ENCODE peak calls at places on chromosomes 12 and 14, in four cellular contexts. Q is upper lobe of right lung, E is fibroblast of lung, U is psoas muscle. S is an unnamed sample. For H3K36me3 and H3K27me3, the result is how much of the 10 kb centered on the place peaks cover.

GRCh38 chr14:95318399-95318834 is 1.3 kb downstream of the CLMN start:
- DNase-seq in U (no peak), E (no peak), Q (no peak), S (no peak)

GRCh38 chr12:124525455-124525854 is 42.0 kb downstream of the NCOR2 start:
- DNase-seq in U (peak), Q (no peak), E (no peak), S (no peak)

GRCh38 chr14:72962829-72963312 is 36.6 kb downstream of the DCAF4 start:
- DNase-seq in E (peak), Q (no peak), U (no peak), S (no peak)

GRCh38 chr12:69879007-69879960 is 54.3 kb downstream of the MYRFL start:
- DNase-seq in U (peak), E (peak), Q (peak), S (peak)

GRCh38 chr14:51203881-51204280 is 36.2 kb upstream of the TMX1 start:
- DNase-seq in Q (no peak), U (no peak), E (no peak), S (no peak)

GRCh38 chr12:95218852-95219171 is 1.2 kb downstream of the VEZT start:
- DNase-seq in Q (no peak), E (no peak), U (no peak), S (peak)

GRCh38 chr12:122850695-122851350 is 15.6 kb downstream of the HIP1R start:
- DNase-seq in E (peak), Q (no peak), U (no peak), S (no peak)

GRCh38 chr12:32997471-32997870 is 100.9 kb upstream of the PKP2 start:
- DNase-seq in Q (no peak), U (no peak), E (no peak), S (no peak)

GRCh38 chr12:110743571-110744093 is 941 bp upstream of the PPP1CC start:
- DNase-seq in Q (peak), E (peak), U (peak), S (no peak)

GRCh38 chr14:87888136-87888999 is 104.6 kb downstream of the GALC start:
- DNase-seq in Q (no peak), E (no peak), U (peak), S (peak)

GRCh38 chr12:88638956-88639355 is 58.7 kb upstream of the KITLG start:
- DNase-seq in Q (no peak), E (no peak), U (no peak), S (no peak)

GRCh38 chr12:111107392-111108178 is 187.2 kb upstream of the MYL2 start:
- DNase-seq in E (no peak), U (no peak), Q (no peak), S (no peak)

GRCh38 chr14:102937331-102938175 is 15.1 kb downstream of the AMN start:
- DNase-seq in E (no peak), Q (no peak), U (no peak), S (no peak)

GRCh38 chr12:120368789-120369475 is at the start of gene MSI1:
- DNase-seq in Q (no peak), U (no peak), E (no peak), S (peak)

GRCh38 chr12:49543221-49543913 is 4.5 kb downstream of the KCNH3 start:
- DNase-seq in U (no peak), E (no peak), Q (peak), S (no peak)

GRCh38 chr12:48331389-48331788 is 19.3 kb downstream of the ZNF641 start:
- DNase-seq in E (no peak), Q (no peak), U (no peak), S (no peak)

GRCh38 chr12:92928431-92928961 is 599 bp downstream of the EEA1 start:
- DNase-seq in E (peak), U (no peak), Q (no peak), S (peak)

GRCh38 chr12:50220357-50221061 is 53.3 kb upstream of the CERS5 start:
- DNase-seq in U (no peak), E (peak), Q (no peak), S (no peak)

GRCh38 chr12:93060071-93060665 is 131.1 kb upstream of the EEA1 start:
- DNase-seq in E (no peak), Q (no peak), U (no peak), S (no peak)

GRCh38 chr12:29961231-29961630 is 177.5 kb upstream of the TMTC1 start:
- DNase-seq in U (no peak), E (peak), Q (no peak), S (no peak)

GRCh38 chr12:25957898-25958253 is 606 bp upstream of the RASSF8 start:
- DNase-seq in U (peak), Q (no peak), E (peak), S (no peak)

GRCh38 chr14:93906341-93907329 is 20.5 kb upstream of the FAM181A start:
- DNase-seq in U (no peak), E (peak), Q (peak), S (peak)

GRCh38 chr14:38042356-38042755 is 165.3 kb upstream of the SSTR1 start:
- DNase-seq in E (peak), U (no peak), Q (no peak), S (no peak)

GRCh38 chr12:10171954-10172353 is at the start of gene OLR1:
- DNase-seq in E (peak), Q (no peak), U (no peak), S (no peak)

GRCh38 chr12:5003025-5003666 is 40.5 kb upstream of the KCNA5 start:
- DNase-seq in E (peak), Q (peak), U (peak), S (peak)

GRCh38 chr14:105926415-105927093 is 400.2 kb downstream of the TMEM121 start:
- DNase-seq in Q (peak), E (no peak), U (no peak), S (no peak)

GRCh38 chr12:107736914-107737313 is 24.0 kb downstream of the PRDM4 start:
- DNase-seq in E (no peak), Q (no peak), U (no peak), S (no peak)

GRCh38 chr14:71616013-71616412 is 316.2 kb upstream of the RGS6 start:
- DNase-seq in Q (no peak), U (no peak), E (no peak), S (no peak)

GRCh38 chr14:66624319-66624937 is 116.5 kb downstream of the GPHN start:
- DNase-seq in Q (peak), E (peak), U (peak), S (peak)

GRCh38 chr14:68369289-68369925 is 423.5 kb downstream of the ZFP36L1 start:
- DNase-seq in Q (no peak), E (no peak), U (no peak), S (no peak)
- H3K27ac ChIP-seq in Q (peak), E (no peak), U (peak), S (peak)

GRCh38 chr12:53186745-53187144 is 6.0 kb upstream of the CSAD start:
- DNase-seq in Q (no peak), U (no peak), E (no peak), S (no peak)

GRCh38 chr12:53185582-53186153 is 4.9 kb upstream of the CSAD start:
- DNase-seq in E (no peak), U (no peak), Q (no peak), S (no peak)

GRCh38 chr12:53187145-53187899 is 6.6 kb upstream of the CSAD start:
- DNase-seq in Q (no peak), E (no peak), U (no peak), S (no peak)

GRCh38 chr12:53182836-53183235 is 2.1 kb upstream of the CSAD start:
- DNase-seq in Q (no peak), E (no peak), U (no peak), S (no peak)

DNA sequence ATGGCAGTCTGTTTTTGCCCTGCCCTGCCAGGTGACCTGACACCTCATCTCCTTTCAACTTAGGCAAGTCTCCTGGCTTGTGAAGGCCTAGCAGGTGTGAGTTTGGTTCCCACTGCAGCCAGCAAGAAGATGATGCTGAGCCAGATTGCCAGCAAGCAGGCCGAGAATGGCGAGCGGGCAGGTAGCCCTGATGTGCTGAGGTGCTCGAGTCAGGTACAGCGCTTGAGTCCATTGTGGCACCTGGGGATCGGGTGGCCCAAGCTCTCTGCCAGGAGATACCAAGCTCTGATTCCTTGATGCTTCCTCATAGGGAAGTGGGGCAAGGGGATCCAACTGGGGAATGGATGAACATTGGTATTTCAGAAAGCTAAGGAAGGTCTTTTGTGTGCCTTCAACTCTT is 4.1 kb upstream of the CSAD start:
- DNase-seq in E (no peak), Q (no peak), U (no peak), S (no peak)
- H3K36me3 ChIP-seq in E (under half), Q (half or more), U (half or more), S (half or more)

DNA sequence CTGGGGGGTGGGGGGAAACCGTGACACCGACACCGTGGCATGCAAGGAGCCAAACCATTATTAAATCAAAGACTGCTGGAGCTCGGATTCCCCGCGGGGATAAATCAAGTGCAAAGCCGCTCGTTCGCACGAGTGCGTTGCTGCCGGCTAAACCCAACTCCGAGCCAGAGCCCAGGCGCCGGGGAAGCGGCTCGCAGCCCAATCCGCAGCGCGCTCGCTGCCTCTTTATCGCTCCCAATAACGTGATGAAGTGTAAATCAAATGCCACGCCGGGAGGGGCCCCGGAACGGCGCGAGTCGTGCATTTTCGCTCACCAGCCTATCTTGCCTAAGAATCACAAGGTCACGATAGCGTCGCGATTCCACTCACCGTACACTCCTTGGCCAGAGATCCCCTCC is 1.3 kb downstream of the MDGA2 start:
- DNase-seq in E (peak), U (no peak), Q (no peak), S (peak)
- H3K27me3 ChIP-seq in E (under half), U (under half), Q (half or more), S (under half)

GRCh38 chr12:102475355-102475754 is 5.0 kb downstream of the IGF1 start:
- DNase-seq in U (no peak), E (peak), Q (no peak), S (no peak)
- H3K27ac ChIP-seq in U (no peak), E (no peak), Q (no peak), S (no peak)

GRCh38 chr14:77273796-77274195 is 2.8 kb upstream of the NGB start:
- DNase-seq in E (no peak), Q (no peak), U (no peak), S (no peak)
- H3K36me3 ChIP-seq in E (under half), Q (under half), U (under half), S (under half)

GRCh38 chr12:53973093-53974042 is at the start of gene HOXC11:
- DNase-seq in E (no peak), Q (no peak), U (no peak), S (peak)
- H3K27me3 ChIP-seq in E (half or more), Q (half or more), U (half or more), S (under half)

DNA sequence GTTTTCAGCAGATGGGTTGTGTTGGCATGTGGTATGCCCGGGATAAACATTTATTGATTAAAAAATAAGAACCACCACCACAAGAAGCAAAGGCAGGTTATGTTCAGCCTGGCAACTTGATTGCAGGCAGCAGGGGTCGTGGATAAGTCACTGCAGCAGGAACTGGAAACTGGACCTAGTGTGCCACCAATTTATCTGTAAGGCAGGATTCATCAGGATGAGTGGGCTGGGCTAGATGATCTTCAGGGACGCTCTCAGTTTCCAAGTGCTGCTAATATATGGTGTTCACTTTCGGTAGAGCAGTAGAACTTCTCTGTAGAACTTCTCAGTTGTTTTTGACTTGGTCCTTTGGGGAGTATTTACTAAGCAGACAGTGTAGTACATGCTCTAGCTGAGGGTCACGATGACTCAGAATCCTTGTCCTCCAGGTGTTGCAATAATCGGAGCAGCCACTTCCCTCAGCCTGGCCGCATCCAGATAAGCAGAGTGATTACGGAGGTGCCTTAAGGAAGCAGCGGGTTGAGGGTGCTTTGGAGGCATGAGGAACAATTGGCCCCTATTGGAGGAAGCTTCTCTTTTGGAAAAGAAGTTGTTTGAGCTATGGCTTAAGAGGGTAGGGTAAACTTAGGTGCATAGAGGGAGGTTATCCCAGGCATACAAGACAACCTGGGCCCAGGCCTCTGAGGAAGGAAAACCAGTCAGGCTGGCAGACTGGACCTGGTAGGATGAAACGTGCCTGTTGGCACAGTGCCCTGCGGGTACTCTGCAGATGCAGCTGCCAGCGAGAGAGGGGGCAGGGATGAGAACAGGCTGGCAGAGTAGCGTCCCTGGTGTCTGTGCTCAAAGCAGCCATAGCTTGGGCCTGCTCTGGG is 104.0 kb downstream of the GPR135 start:
- DNase-seq in E (peak), U (peak), Q (peak), S (no peak)
- H3K27ac ChIP-seq in E (no peak), U (peak), Q (peak), S (no peak)